ENCODE peak calls at places on chromosomes 2 and 18, in six cellular contexts. J, X, L, I, O and V are unnamed samples.

GRCh38 chr2:64727843-64728463 is 74.2 kb upstream of the SERTAD2 start:
- DNase-seq in J (no peak), X (no peak), L (no peak), I (no peak), O (no peak), V (no peak)

GRCh38 chr2:206083602-206084467 is 2.1 kb downstream of the INO80D start:
- DNase-seq in J (no peak), X (no peak), L (no peak), I (no peak), O (peak), V (no peak)

GRCh38 chr2:191222507-191222906 is 22.7 kb upstream of the MYO1B start:
- DNase-seq in J (no peak), X (no peak), L (no peak), I (no peak), O (no peak), V (no peak)

GRCh38 chr2:44579837-44580230 is 218.1 kb downstream of the CAMKMT start:
- DNase-seq in J (no peak), X (no peak), L (no peak), I (no peak), O (no peak), V (no peak)

GRCh38 chr2:49837894-49838293 is 683.6 kb upstream of the FSHR start:
- DNase-seq in J (no peak), X (no peak), L (no peak), I (no peak), O (no peak), V (no peak)

GRCh38 chr18:75784413-75784812 is 356.9 kb upstream of the SMIM21 start:
- DNase-seq in J (no peak), X (no peak), L (no peak), I (no peak), O (no peak), V (no peak)

GRCh38 chr2:191679818-191680600 is 2.1 kb downstream of the NABP1 start:
- DNase-seq in J (no peak), X (no peak), L (no peak), I (no peak), O (no peak), V (no peak)

GRCh38 chr2:8676191-8676914 is 5.5 kb upstream of the ID2 start:
- DNase-seq in J (no peak), X (peak), L (peak), I (no peak), O (no peak), V (no peak)

GRCh38 chr2:213021971-213022899 is 129.2 kb downstream of the IKZF2 start:
- DNase-seq in J (no peak), X (no peak), L (no peak), I (no peak), O (no peak), V (no peak)

GRCh38 chr2:135819211-135819610 is 17.8 kb downstream of the LCT start:
- DNase-seq in J (no peak), X (no peak), L (no peak), I (no peak), O (no peak), V (no peak)

GRCh38 chr2:191740016-191740419 is 62.1 kb downstream of the NABP1 start:
- DNase-seq in J (peak), X (no peak), L (no peak), I (no peak), O (no peak), V (peak)

GRCh38 chr2:54986266-54986665 is 64.0 kb downstream of the RTN4 start:
- DNase-seq in J (no peak), X (no peak), L (no peak), I (no peak), O (no peak), V (no peak)

GRCh38 chr2:212076456-212076855 is 462.1 kb downstream of the ERBB4 start:
- DNase-seq in J (no peak), X (no peak), L (no peak), I (no peak), O (no peak), V (no peak)

GRCh38 chr18:35875566-35875965 is 96.9 kb upstream of the RMP24 start:
- DNase-seq in J (no peak), X (no peak), L (no peak), I (no peak), O (no peak), V (no peak)

GRCh38 chr2:239716536-239717318 is 308.4 kb downstream of the NDUFA10 start:
- DNase-seq in J (no peak), X (no peak), L (no peak), I (no peak), O (no peak), V (no peak)

GRCh38 chr2:55961318-55961911 is 37.8 kb upstream of the EFEMP1 start:
- DNase-seq in J (no peak), X (no peak), L (no peak), I (no peak), O (peak), V (no peak)

GRCh38 chr2:232891621-232892071 is 21.6 kb downstream of the SNORC start:
- DNase-seq in J (no peak), X (no peak), L (no peak), I (no peak), O (peak), V (no peak)

GRCh38 chr18:62438402-62438801 is 84.4 kb upstream of the ZCCHC2 start:
- DNase-seq in J (no peak), X (no peak), L (no peak), I (no peak), O (no peak), V (no peak)

GRCh38 chr2:118654945-118655344 is 192.5 kb downstream of the EN1 start:
- DNase-seq in J (no peak), X (no peak), L (no peak), I (no peak), O (no peak), V (no peak)

GRCh38 chr2:157744571-157745076 is 116.0 kb upstream of the ACVR1C start:
- DNase-seq in J (no peak), X (no peak), L (no peak), I (no peak), O (no peak), V (no peak)